ENCODE peak calls at places on chromosomes 4 and X, in four cellular contexts. K is ELR, H is ovary, Q is NCI-H1105 treated with DMSO at 0.1 percent for 48 hours. T is an unnamed sample.

GRCh38 chr4:19693949-19694597 is 557.6 kb upstream of the SLIT2 start:
- DNase-seq in K (no peak), H (no peak), Q (no peak), T (no peak)

GRCh38 chrX:114580336-114580735 is 3.5 kb upstream of the HTR2C start:
- DNase-seq in K (no peak), H (no peak), Q (no peak), T (no peak)

GRCh38 chrX:155070663-155070974 is 317 bp downstream of the CMC4 start:
- DNase-seq in K (no peak), H (no peak), Q (no peak), T (peak; percentile 60)

GRCh38 chr4:174828845-174829701 is at the start of gene GLRA3:
- DNase-seq in K (peak; percentile 57), H (peak; percentile 34), Q (peak; percentile 92), T (peak; percentile 90)

GRCh38 chr4:150782311-150782710 is 200.4 kb downstream of the MAB21L2 start:
- DNase-seq in K (peak; percentile 23), H (no peak), Q (peak; percentile 37), T (no peak)

GRCh38 chr4:38091636-38092035 is 131.4 kb downstream of the PTTG2 start:
- DNase-seq in K (no peak), H (no peak), Q (no peak), T (no peak)

GRCh38 chrX:1093586-1094538 is 118.6 kb downstream of the CRLF2 start:
- DNase-seq in K (no peak), H (no peak), Q (no peak), T (no peak)

GRCh38 chr4:6576512-6576911 is 1.5 kb downstream of the MAN2B2 start:
- DNase-seq in K (no peak), H (peak; percentile 50), Q (peak; percentile 60), T (no peak)

GRCh38 chr4:6633091-6633906 is 7.2 kb upstream of the MRFAP1 start:
- DNase-seq in K (no peak), H (no peak), Q (no peak), T (peak; percentile 35)

GRCh38 chr4:44210750-44211149 is 237.9 kb downstream of the KCTD8 start:
- DNase-seq in K (no peak), H (no peak), Q (no peak), T (no peak)

GRCh38 chrX:150647331-150647730 is 45.9 kb upstream of the MTMR1 start:
- DNase-seq in K (no peak), H (no peak), Q (no peak), T (no peak)

GRCh38 chr4:114281561-114281960 is 302.1 kb upstream of the ARSJ start:
- DNase-seq in K (peak; percentile 38), H (no peak), Q (no peak), T (no peak)

GRCh38 chrX:45794323-45794994 is 593.8 kb upstream of the DIPK2B start:
- DNase-seq in K (no peak), H (no peak), Q (no peak), T (no peak)

GRCh38 chr4:19239565-19239964 is 1012.1 kb upstream of the SLIT2 start:
- DNase-seq in K (peak; percentile 92), H (no peak), Q (no peak), T (no peak)

GRCh38 chrX:113741744-113742143 is 842.1 kb upstream of the HTR2C start:
- DNase-seq in K (peak; percentile 13), H (no peak), Q (peak; percentile 6), T (no peak)

GRCh38 chr4:154490261-154490588 is 1.4 kb downstream of the DCHS2 start:
- DNase-seq in K (no peak), H (no peak), Q (no peak), T (no peak)

GRCh38 chr4:2441393-2442174 is 22.8 kb downstream of the CFAP99 start:
- DNase-seq in K (peak; percentile 77), H (peak; percentile 63), Q (peak; percentile 48), T (peak; percentile 72)

GRCh38 chrX:120697053-120697452 is 67.2 kb upstream of the C1GALT1C1 start:
- DNase-seq in K (no peak), H (no peak), Q (no peak), T (no peak)

GRCh38 chrX:24761306-24761705 is 67.6 kb downstream of the POLA1 start:
- DNase-seq in K (no peak), H (no peak), Q (no peak), T (no peak)

GRCh38 chr4:4329496-4329895 is 39.4 kb downstream of the ZBTB49 start:
- DNase-seq in K (no peak), H (no peak), Q (no peak), T (no peak)

GRCh38 chr4:123478859-123479345 is 82.3 kb downstream of the SPRY1 start:
- DNase-seq in K (peak; percentile 20), H (no peak), Q (no peak), T (peak; percentile 52)

GRCh38 chr4:148059617-148060180 is 327.8 kb downstream of the ARHGAP10 start:
- DNase-seq in K (no peak), H (no peak), Q (no peak), T (no peak)

GRCh38 chr4:151202381-151202780 is 74.6 kb upstream of the PRSS48 start:
- DNase-seq in K (no peak), H (no peak), Q (no peak), T (no peak)

GRCh38 chrX:2566044-2566443 is 65.3 kb upstream of the DHRSX start:
- DNase-seq in K (no peak), H (no peak), Q (no peak), T (no peak)

GRCh38 chr4:140876597-140877364 is 120.6 kb upstream of the TBC1D9 start:
- DNase-seq in K (no peak), H (no peak), Q (no peak), T (no peak)

GRCh38 chr4:147498031-147498700 is 17.3 kb downstream of the EDNRA start:
- DNase-seq in K (peak; percentile 80), H (no peak), Q (no peak), T (no peak)

GRCh38 chr4:1026115-1026514 is 14.7 kb downstream of the FGFRL1 start:
- DNase-seq in K (peak; percentile 20), H (no peak), Q (no peak), T (no peak)